ENCODE peak calls at places on chromosomes 11 and 22, in seven cellular contexts. C is endothelial cell; F is MCF 10A; V is stimulated activated CD4-positive, alpha-beta T cell treated with anti-CD3 and anti-CD28 coated beads, Interleukin-2, amount 100 ng/mL, for 48 hours; E is AG09319; U is Daoy; R is fibroblast of pulmonary artery. L is an unnamed sample.

GRCh38 chr22:47835726-47836125 is 1073.3 kb downstream of the TBC1D22A start:
- DNase-seq in C (no peak), F (peak; percentile 45), V (no peak), E (peak; percentile 80), U (peak; percentile 91), R (peak; percentile 13), L (no peak)

GRCh38 chr22:36220457-36220921 is 18.8 kb downstream of the APOL2 start:
- DNase-seq in C (no peak), F (peak; percentile 45), V (no peak), E (no peak), U (peak; percentile 17), R (peak; percentile 57), L (no peak)

GRCh38 chr11:125199915-125200314 is 35.4 kb downstream of the PKNOX2 start:
- DNase-seq in C (no peak), F (no peak), V (no peak), E (no peak), U (no peak), R (no peak), L (no peak)

GRCh38 chr11:65300621-65301290 is 13.9 kb upstream of the CDC42EP2 start:
- DNase-seq in C (no peak), F (no peak), V (no peak), E (no peak), U (no peak), R (no peak), L (no peak)

GRCh38 chr11:117842131-117842941 is 17.8 kb upstream of the FXYD2 start:
- DNase-seq in C (no peak), F (peak; percentile 29), V (no peak), E (no peak), U (no peak), R (no peak), L (no peak)

GRCh38 chr11:96706761-96707160 is 316.9 kb downstream of the JRKL start:
- DNase-seq in C (no peak), F (no peak), V (no peak), E (no peak), U (no peak), R (no peak), L (no peak)

GRCh38 chr22:38314140-38314991 is 2.9 kb downstream of the CSNK1E start:
- DNase-seq in C (no peak), F (peak; percentile 52), V (no peak), E (no peak), U (peak; percentile 24), R (peak; percentile 56), L (no peak)

GRCh38 chr11:111069076-111069475 is 176.4 kb upstream of the POU2AF2 start:
- DNase-seq in C (no peak), F (peak; percentile 3), V (no peak), E (peak; percentile 73), U (no peak), R (peak; percentile 68), L (no peak)

GRCh38 chr11:116504541-116505149 is 268.1 kb downstream of the BUD13 start:
- DNase-seq in C (no peak), F (no peak), V (no peak), E (no peak), U (no peak), R (no peak), L (no peak)

GRCh38 chr22:50595189-50595588 is 5.4 kb upstream of the MAPK8IP2 start:
- DNase-seq in C (no peak), F (no peak), V (no peak), E (no peak), U (no peak), R (no peak), L (no peak)

GRCh38 chr11:122681731-122682130 is 26.2 kb downstream of the UBASH3B start:
- DNase-seq in C (no peak), F (no peak), V (no peak), E (no peak), U (no peak), R (no peak), L (no peak)

GRCh38 chr22:46336119-46337078 is 885 bp downstream of the TRMU start:
- DNase-seq in C (peak; percentile 28), F (peak; percentile 24), V (no peak), E (no peak), U (no peak), R (peak; percentile 15), L (no peak)

GRCh38 chr11:60724420-60724819 is at the start of gene MS4A18:
- DNase-seq in C (no peak), F (no peak), V (no peak), E (no peak), U (no peak), R (no peak), L (no peak)

GRCh38 chr11:134572741-134573675 is 161.0 kb upstream of the B3GAT1 start:
- DNase-seq in C (no peak), F (no peak), V (no peak), E (no peak), U (no peak), R (no peak), L (peak; percentile 12)

GRCh38 chr11:130622126-130622525 is 173.7 kb downstream of the ADAMTS15 start:
- DNase-seq in C (no peak), F (no peak), V (no peak), E (no peak), U (peak; percentile 28), R (no peak), L (no peak)

GRCh38 chr22:20021196-20022181 is 579 bp downstream of the TANGO2 start:
- DNase-seq in C (no peak), F (peak; percentile 28), V (no peak), E (peak; percentile 25), U (peak; percentile 45), R (peak; percentile 46), L (no peak)

GRCh38 chr11:15941206-15941770 is 415.1 kb downstream of the SOX6 start:
- DNase-seq in C (peak; percentile 72), F (no peak), V (peak; percentile 41), E (peak; percentile 28), U (peak; percentile 58), R (peak; percentile 32), L (peak; percentile 36)

L was measured in D341Med.